ENCODE peak calls at places on chromosomes 16 and 17, in nine cellular contexts. One of them, this sample, is unnamed.

GRCh38 chr16:31352344-31353115 is 2.4 kb upstream of the ITGAX start:
- DNase-seq in AG04450: no peak
- DNase-seq in tibial artery: no peak
- DNase-seq in HCT116: no peak
- DNase-seq in mesendoderm: no peak
- DNase-seq in Peyer's patch: no peak
- DNase-seq in pancreas: no peak
- DNase-seq in lower lobe of right lung: no peak
- DNase-seq in HL-60: peak
- DNase-seq in this sample: no peak

GRCh38 chr16:69073181-69073669 is 32.2 kb upstream of the HAS3 start:
- DNase-seq in pancreas: no peak
- DNase-seq in lower lobe of right lung: no peak
- DNase-seq in Peyer's patch: peak
- DNase-seq in tibial artery: no peak
- DNase-seq in HCT116: peak
- DNase-seq in mesendoderm: peak
- DNase-seq in HL-60: no peak
- DNase-seq in AG04450: no peak
- DNase-seq in this sample: no peak

GRCh38 chr16:1965610-1966009 is 984 bp upstream of the RPS2 start:
- DNase-seq in Peyer's patch: no peak
- DNase-seq in tibial artery: no peak
- DNase-seq in lower lobe of right lung: no peak
- DNase-seq in HL-60: no peak
- DNase-seq in AG04450: no peak
- DNase-seq in mesendoderm: no peak
- DNase-seq in HCT116: no peak
- DNase-seq in pancreas: peak
- DNase-seq in this sample: no peak

GRCh38 chr16:57725077-57725953 is 10.3 kb upstream of the KATNB1 start:
- DNase-seq in pancreas: peak
- DNase-seq in HCT116: no peak
- DNase-seq in HL-60: no peak
- DNase-seq in Peyer's patch: peak
- DNase-seq in mesendoderm: no peak
- DNase-seq in tibial artery: no peak
- DNase-seq in AG04450: no peak
- DNase-seq in lower lobe of right lung: no peak
- DNase-seq in this sample: no peak

GRCh38 chr17:2883544-2884203 is 87.4 kb downstream of the RAP1GAP2 start:
- DNase-seq in HL-60: no peak
- DNase-seq in mesendoderm: peak
- DNase-seq in HCT116: no peak
- DNase-seq in tibial artery: no peak
- DNase-seq in AG04450: no peak
- DNase-seq in Peyer's patch: no peak
- DNase-seq in lower lobe of right lung: no peak
- DNase-seq in pancreas: peak
- DNase-seq in this sample: no peak

GRCh38 chr16:30186782-30187555 is 3.6 kb downstream of the CORO1A start:
- DNase-seq in mesendoderm: peak
- DNase-seq in AG04450: no peak
- DNase-seq in Peyer's patch: peak
- DNase-seq in tibial artery: peak
- DNase-seq in pancreas: peak
- DNase-seq in lower lobe of right lung: peak
- DNase-seq in HL-60: peak
- DNase-seq in HCT116: no peak
- DNase-seq in this sample: no peak

GRCh38 chr17:48453447-48453846 is 23.4 kb upstream of the SKAP1 start:
- DNase-seq in Peyer's patch: no peak
- DNase-seq in lower lobe of right lung: no peak
- DNase-seq in mesendoderm: no peak
- DNase-seq in pancreas: no peak
- DNase-seq in AG04450: no peak
- DNase-seq in HCT116: no peak
- DNase-seq in HL-60: no peak
- DNase-seq in tibial artery: no peak
- DNase-seq in this sample: no peak

GRCh38 chr16:50282955-50283631 is 16.7 kb downstream of the ADCY7 start:
- DNase-seq in pancreas: peak
- DNase-seq in mesendoderm: no peak
- DNase-seq in tibial artery: no peak
- DNase-seq in Peyer's patch: no peak
- DNase-seq in HL-60: peak
- DNase-seq in HCT116: no peak
- DNase-seq in lower lobe of right lung: no peak
- DNase-seq in AG04450: no peak
- DNase-seq in this sample: no peak

GRCh38 chr17:9902116-9902515 is 3.0 kb downstream of the RCVRN start:
- DNase-seq in tibial artery: no peak
- DNase-seq in mesendoderm: no peak
- DNase-seq in lower lobe of right lung: no peak
- DNase-seq in AG04450: no peak
- DNase-seq in HL-60: no peak
- DNase-seq in pancreas: no peak
- DNase-seq in HCT116: no peak
- DNase-seq in Peyer's patch: no peak
- DNase-seq in this sample: no peak

GRCh38 chr16:60655514-60656153 is 1380.6 kb downstream of the CDH8 start:
- DNase-seq in mesendoderm: no peak
- DNase-seq in tibial artery: no peak
- DNase-seq in HL-60: no peak
- DNase-seq in pancreas: no peak
- DNase-seq in HCT116: no peak
- DNase-seq in Peyer's patch: no peak
- DNase-seq in AG04450: no peak
- DNase-seq in lower lobe of right lung: no peak
- DNase-seq in this sample: no peak

DNA sequence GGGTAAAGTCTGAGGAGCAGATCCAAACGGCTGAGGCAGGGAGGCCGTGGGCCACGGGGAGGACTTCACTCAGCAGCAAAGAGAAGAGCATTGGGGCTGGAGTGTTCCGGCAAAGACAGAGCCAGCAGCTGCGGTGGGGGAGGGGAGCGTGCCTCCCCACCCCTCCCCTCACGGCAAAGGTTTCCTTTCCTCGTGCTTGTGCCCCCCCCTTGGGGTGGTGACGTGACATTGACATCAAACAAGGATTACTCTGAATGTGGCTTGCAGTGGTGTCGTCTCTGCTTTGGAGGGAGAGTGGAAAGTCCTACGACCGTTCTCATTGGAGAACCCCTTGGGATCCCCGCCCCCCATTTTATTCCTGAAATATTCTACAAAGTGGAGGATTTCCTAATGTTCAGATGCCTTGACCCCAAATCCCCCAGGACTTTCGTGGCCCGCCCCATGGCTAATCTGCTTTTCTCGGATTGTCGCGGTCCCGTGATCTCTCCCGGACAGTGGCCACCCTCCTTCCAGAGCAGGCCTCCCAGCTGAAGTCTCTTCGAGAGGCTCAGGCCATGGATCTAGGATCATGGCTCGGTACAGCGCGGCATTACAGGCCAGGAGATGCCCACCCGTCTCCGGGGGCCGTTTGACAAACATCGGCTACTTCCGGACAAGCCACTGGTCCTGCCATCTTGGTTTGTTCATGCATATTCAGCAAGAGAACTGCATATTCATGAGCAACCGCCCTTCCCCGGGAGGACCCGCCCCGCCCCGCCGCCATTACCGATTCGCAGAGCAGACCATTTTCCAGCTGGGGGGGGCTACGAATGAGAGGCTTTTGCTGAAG is 714 bp upstream of the POLR2A start:
- DNase-seq in lower lobe of right lung: peak
- DNase-seq in tibial artery: peak
- DNase-seq in HL-60: peak
- DNase-seq in HCT116: peak
- DNase-seq in mesendoderm: peak
- DNase-seq in Peyer's patch: peak
- DNase-seq in AG04450: peak
- DNase-seq in pancreas: peak
- DNase-seq in this sample: peak
- H3K27ac ChIP-seq in lower lobe of right lung: peak
- H3K27ac ChIP-seq in tibial artery: peak
- H3K27ac ChIP-seq in HL-60: peak
- H3K27ac ChIP-seq in HCT116: peak
- H3K27ac ChIP-seq in mesendoderm: peak
- H3K27ac ChIP-seq in Peyer's patch: peak
- H3K27ac ChIP-seq in AG04450: peak
- H3K27ac ChIP-seq in pancreas: peak
- H3K27ac ChIP-seq in this sample: peak

GRCh38 chr16:87372305-87372704 is 11.3 kb downstream of the FBXO31 start:
- DNase-seq in HCT116: no peak
- DNase-seq in AG04450: no peak
- DNase-seq in HL-60: no peak
- DNase-seq in pancreas: no peak
- DNase-seq in Peyer's patch: no peak
- DNase-seq in lower lobe of right lung: no peak
- DNase-seq in tibial artery: no peak
- DNase-seq in mesendoderm: no peak
- DNase-seq in this sample: no peak

GRCh38 chr16:87374313-87374712 is 9.3 kb downstream of the FBXO31 start:
- DNase-seq in HCT116: no peak
- DNase-seq in Peyer's patch: no peak
- DNase-seq in pancreas: no peak
- DNase-seq in mesendoderm: no peak
- DNase-seq in HL-60: no peak
- DNase-seq in AG04450: no peak
- DNase-seq in tibial artery: no peak
- DNase-seq in lower lobe of right lung: peak
- DNase-seq in this sample: no peak

GRCh38 chr16:87376660-87377059 is 6.9 kb downstream of the FBXO31 start:
- DNase-seq in mesendoderm: no peak
- DNase-seq in HL-60: no peak
- DNase-seq in AG04450: no peak
- DNase-seq in tibial artery: no peak
- DNase-seq in lower lobe of right lung: peak
- DNase-seq in HCT116: no peak
- DNase-seq in pancreas: no peak
- DNase-seq in Peyer's patch: no peak
- DNase-seq in this sample: no peak

GRCh38 chr16:87371261-87371866 is 12.2 kb downstream of the FBXO31 start:
- DNase-seq in HL-60: no peak
- DNase-seq in tibial artery: no peak
- DNase-seq in mesendoderm: no peak
- DNase-seq in HCT116: no peak
- DNase-seq in pancreas: no peak
- DNase-seq in lower lobe of right lung: peak
- DNase-seq in Peyer's patch: no peak
- DNase-seq in AG04450: no peak
- DNase-seq in this sample: no peak

GRCh38 chr16:87375426-87376135 is 8.0 kb downstream of the FBXO31 start:
- DNase-seq in pancreas: no peak
- DNase-seq in HL-60: no peak
- DNase-seq in Peyer's patch: no peak
- DNase-seq in mesendoderm: no peak
- DNase-seq in AG04450: no peak
- DNase-seq in HCT116: no peak
- DNase-seq in tibial artery: no peak
- DNase-seq in lower lobe of right lung: peak
- DNase-seq in this sample: no peak
- H3K27ac ChIP-seq in pancreas: no peak
- H3K27ac ChIP-seq in HL-60: no peak
- H3K27ac ChIP-seq in Peyer's patch: no peak
- H3K27ac ChIP-seq in mesendoderm: no peak
- H3K27ac ChIP-seq in AG04450: no peak
- H3K27ac ChIP-seq in HCT116: no peak
- H3K27ac ChIP-seq in tibial artery: no peak
- H3K27ac ChIP-seq in lower lobe of right lung: no peak
- H3K27ac ChIP-seq in this sample: no peak

GRCh38 chr17:3921853-3922319 is 5.6 kb upstream of the P2RX1 start:
- DNase-seq in lower lobe of right lung: no peak
- DNase-seq in HCT116: no peak
- DNase-seq in pancreas: no peak
- DNase-seq in AG04450: no peak
- DNase-seq in HL-60: no peak
- DNase-seq in Peyer's patch: no peak
- DNase-seq in mesendoderm: no peak
- DNase-seq in tibial artery: no peak
- DNase-seq in this sample: no peak
- H3K27ac ChIP-seq in lower lobe of right lung: no peak
- H3K27ac ChIP-seq in HCT116: no peak
- H3K27ac ChIP-seq in pancreas: no peak
- H3K27ac ChIP-seq in AG04450: no peak
- H3K27ac ChIP-seq in HL-60: no peak
- H3K27ac ChIP-seq in Peyer's patch: no peak
- H3K27ac ChIP-seq in mesendoderm: no peak
- H3K27ac ChIP-seq in tibial artery: peak
- H3K27ac ChIP-seq in this sample: no peak

DNA sequence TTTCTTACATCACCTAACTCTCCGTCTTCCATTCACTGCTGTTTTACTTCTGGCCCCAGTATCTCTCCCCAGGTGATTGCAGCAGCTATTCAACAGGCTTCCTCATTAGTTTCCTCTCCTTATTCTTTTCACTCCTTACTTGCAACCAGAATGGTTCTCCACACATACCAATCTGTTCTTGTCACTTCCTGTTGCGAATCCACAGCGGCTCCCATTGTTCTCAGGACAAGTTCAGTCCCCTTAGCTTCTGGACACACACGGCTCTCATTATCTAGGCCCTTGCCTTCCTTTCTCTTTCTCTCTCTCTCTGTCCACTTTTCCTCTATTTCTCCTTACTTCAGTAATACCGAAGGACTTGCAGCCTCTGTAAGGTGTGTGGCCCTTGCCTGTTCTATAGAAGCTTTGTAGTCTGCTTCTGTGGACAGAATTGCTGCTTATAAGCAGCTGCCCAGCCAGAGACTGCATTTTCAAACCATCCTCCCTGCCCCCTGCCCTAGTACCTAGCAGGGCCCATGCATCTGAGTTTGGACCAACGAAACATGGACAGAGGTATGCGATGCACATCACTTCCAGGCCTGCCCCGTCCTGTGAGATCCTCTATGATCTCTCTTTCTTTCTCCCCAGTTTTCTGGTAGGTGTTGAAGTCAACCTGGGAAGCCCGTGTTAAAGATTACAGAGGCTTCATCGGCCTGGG is 45.7 kb downstream of the VAT1L start:
- DNase-seq in Peyer's patch: no peak
- DNase-seq in pancreas: no peak
- DNase-seq in AG04450: peak
- DNase-seq in lower lobe of right lung: no peak
- DNase-seq in HL-60: no peak
- DNase-seq in mesendoderm: peak
- DNase-seq in HCT116: no peak
- DNase-seq in tibial artery: no peak
- DNase-seq in this sample: no peak
- H3K27ac ChIP-seq in Peyer's patch: no peak
- H3K27ac ChIP-seq in pancreas: no peak
- H3K27ac ChIP-seq in AG04450: peak
- H3K27ac ChIP-seq in lower lobe of right lung: no peak
- H3K27ac ChIP-seq in HL-60: no peak
- H3K27ac ChIP-seq in mesendoderm: peak
- H3K27ac ChIP-seq in HCT116: no peak
- H3K27ac ChIP-seq in tibial artery: no peak
- H3K27ac ChIP-seq in this sample: no peak